ENCODE peak calls at places on chromosomes 13 and 19, in four cellular contexts. One of them, this sample, is unnamed. For H3K4me1, the result is how much of the 10 kb centered on the place peaks cover.

GRCh38 chr19:1624458-1624857 is 19.2 kb upstream of the UQCR11 start:
- DNase-seq in A549: peak
- DNase-seq in foreskin keratinocyte: no peak
- DNase-seq in pancreas: no peak
- DNase-seq in this sample: peak

GRCh38 chr13:41978007-41978406 is 17.1 kb upstream of the VWA8 start:
- DNase-seq in A549: no peak
- DNase-seq in foreskin keratinocyte: no peak
- DNase-seq in pancreas: no peak
- DNase-seq in this sample: no peak

GRCh38 chr19:41302624-41303351 is 7.2 kb upstream of the CCDC97 start:
- DNase-seq in A549: no peak
- DNase-seq in foreskin keratinocyte: no peak
- DNase-seq in pancreas: no peak
- DNase-seq in this sample: no peak

GRCh38 chr13:33806470-33807248 is 11.3 kb upstream of the RFC3 start:
- DNase-seq in A549: no peak
- DNase-seq in foreskin keratinocyte: no peak
- DNase-seq in pancreas: no peak
- DNase-seq in this sample: no peak

GRCh38 chr19:48629297-48629598 is 7.9 kb downstream of the DBP start:
- DNase-seq in A549: no peak
- DNase-seq in foreskin keratinocyte: no peak
- DNase-seq in pancreas: no peak
- DNase-seq in this sample: no peak

GRCh38 chr13:107678075-107678689 is 537.2 kb downstream of the LIG4 start:
- DNase-seq in A549: no peak
- DNase-seq in foreskin keratinocyte: no peak
- DNase-seq in pancreas: no peak
- DNase-seq in this sample: no peak

GRCh38 chr19:54029930-54030490 is 33.7 kb downstream of the VSTM1 start:
- DNase-seq in A549: peak
- DNase-seq in foreskin keratinocyte: peak
- DNase-seq in pancreas: peak
- DNase-seq in this sample: peak

GRCh38 chr13:40240293-40240692 is 426.1 kb downstream of the FOXO1 start:
- DNase-seq in A549: no peak
- DNase-seq in foreskin keratinocyte: peak
- DNase-seq in pancreas: no peak
- DNase-seq in this sample: no peak

GRCh38 chr13:107450931-107451330 is 764.4 kb downstream of the LIG4 start:
- DNase-seq in A549: no peak
- DNase-seq in foreskin keratinocyte: no peak
- DNase-seq in pancreas: no peak
- DNase-seq in this sample: no peak

GRCh38 chr13:48006396-48006795 is 5.3 kb upstream of the SUCLA2 start:
- DNase-seq in A549: no peak
- DNase-seq in foreskin keratinocyte: peak
- DNase-seq in pancreas: no peak
- DNase-seq in this sample: no peak

GRCh38 chr19:13012390-13012689 is 17.1 kb downstream of the NFIX start:
- DNase-seq in A549: no peak
- DNase-seq in foreskin keratinocyte: no peak
- DNase-seq in pancreas: no peak
- DNase-seq in this sample: no peak
- H3K4me1 ChIP-seq in A549: under half
- H3K4me1 ChIP-seq in foreskin keratinocyte: under half
- H3K4me1 ChIP-seq in pancreas: under half
- H3K4me1 ChIP-seq in this sample: half or more

GRCh38 chr19:33700408-33700757 is 78.6 kb downstream of the CHST8 start:
- DNase-seq in A549: no peak
- DNase-seq in foreskin keratinocyte: no peak
- DNase-seq in pancreas: no peak
- DNase-seq in this sample: no peak
- TF ChIP-seq CTCF in A549: no peak
- TF ChIP-seq CTCF in foreskin keratinocyte: no peak
- TF ChIP-seq CTCF in pancreas: no peak
- TF ChIP-seq CTCF in this sample: no peak

GRCh38 chr19:38684862-38685665 is 37.6 kb downstream of the ACTN4 start:
- DNase-seq in A549: no peak
- DNase-seq in foreskin keratinocyte: no peak
- DNase-seq in pancreas: no peak
- DNase-seq in this sample: no peak

GRCh38 chr19:38684078-38684861 is 36.8 kb downstream of the ACTN4 start:
- DNase-seq in A549: peak
- DNase-seq in foreskin keratinocyte: peak
- DNase-seq in pancreas: peak
- DNase-seq in this sample: no peak

GRCh38 chr19:38682872-38683392 is 35.5 kb downstream of the ACTN4 start:
- DNase-seq in A549: no peak
- DNase-seq in foreskin keratinocyte: no peak
- DNase-seq in pancreas: no peak
- DNase-seq in this sample: no peak

GRCh38 chr19:38682195-38682867 is 34.9 kb downstream of the ACTN4 start:
- DNase-seq in A549: no peak
- DNase-seq in foreskin keratinocyte: no peak
- DNase-seq in pancreas: no peak
- DNase-seq in this sample: no peak

GRCh38 chr19:38683393-38684077 is 36.1 kb downstream of the ACTN4 start:
- DNase-seq in A549: peak
- DNase-seq in foreskin keratinocyte: peak
- DNase-seq in pancreas: peak
- DNase-seq in this sample: peak
- H3K4me1 ChIP-seq in A549: half or more
- H3K4me1 ChIP-seq in foreskin keratinocyte: under half
- H3K4me1 ChIP-seq in pancreas: half or more
- H3K4me1 ChIP-seq in this sample: under half

GRCh38 chr13:113820813-113821651 is 42.8 kb downstream of the GAS6 start:
- DNase-seq in A549: peak
- DNase-seq in foreskin keratinocyte: peak
- DNase-seq in pancreas: no peak
- DNase-seq in this sample: peak
- TF ChIP-seq CTCF in A549: no peak
- TF ChIP-seq CTCF in foreskin keratinocyte: no peak
- TF ChIP-seq CTCF in pancreas: no peak
- TF ChIP-seq CTCF in this sample: no peak

GRCh38 chr13:114096031-114096485 is 36.4 kb downstream of the RASA3 start:
- DNase-seq in A549: no peak
- DNase-seq in foreskin keratinocyte: no peak
- DNase-seq in pancreas: no peak
- DNase-seq in this sample: no peak
- H3K4me1 ChIP-seq in A549: under half
- H3K4me1 ChIP-seq in foreskin keratinocyte: under half
- H3K4me1 ChIP-seq in pancreas: under half
- H3K4me1 ChIP-seq in this sample: under half

DNA sequence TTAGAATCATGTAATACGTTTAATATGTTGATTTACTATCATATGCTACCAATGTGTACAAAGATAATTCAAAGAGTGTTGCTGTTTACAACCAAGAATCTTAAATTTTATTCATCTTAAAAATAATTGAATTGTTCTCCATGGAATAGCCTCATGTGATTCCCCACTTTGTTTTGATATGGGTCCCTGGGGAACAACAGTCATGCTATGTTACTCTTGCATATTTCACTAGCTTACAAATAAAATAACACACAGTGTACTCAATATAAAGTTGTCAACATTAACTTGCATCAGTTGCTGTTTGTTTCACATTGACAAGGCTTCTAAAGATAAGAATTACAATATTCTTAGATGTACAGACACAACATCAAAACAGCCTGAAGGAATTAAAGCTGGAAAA is 2.3 kb downstream of the ENOX1 start:
- DNase-seq in A549: no peak
- DNase-seq in foreskin keratinocyte: no peak
- DNase-seq in pancreas: no peak
- DNase-seq in this sample: no peak
- TF ChIP-seq CTCF in A549: no peak
- TF ChIP-seq CTCF in foreskin keratinocyte: no peak
- TF ChIP-seq CTCF in pancreas: no peak
- TF ChIP-seq CTCF in this sample: no peak

This sample was measured in testis.